ENCODE peak calls at places on chromosomes 2 and 18, in ten cellular contexts. S, H, Y, F, A, G, T, C, E and B are unnamed samples. For H3K36me3, the result is how much of the 10 kb centered on the place peaks cover.

GRCh38 chr18:72634500-72634899 is 90.4 kb upstream of the CBLN2 start:
- DNase-seq in S (no peak), E (no peak), H (no peak), G (no peak), T (no peak), F (no peak), A (no peak), Y (no peak), C (no peak), B (no peak)

GRCh38 chr18:48582946-48583345 is 44.1 kb downstream of the CTIF start:
- DNase-seq in Y (no peak), S (no peak), E (no peak), A (no peak), C (no peak), H (no peak), T (no peak), G (no peak), F (no peak), B (no peak)

GRCh38 chr18:36186461-36187137 is 698 bp upstream of the MOCOS start:
- DNase-seq in A (no peak), E (peak), G (no peak), T (peak), Y (no peak), S (peak), F (peak), H (peak), C (peak), B (no peak)

GRCh38 chr18:62088146-62088545 is 98.7 kb downstream of the PIGN start:
- DNase-seq in C (no peak), A (no peak), F (peak), S (no peak), T (no peak), E (no peak), G (no peak), Y (no peak), H (no peak), B (no peak)

GRCh38 chr18:52499646-52500045 is 159.6 kb downstream of the DCC start:
- DNase-seq in T (no peak), E (no peak), C (no peak), A (no peak), F (no peak), G (no peak), S (no peak), H (no peak), Y (no peak), B (no peak)

GRCh38 chr2:191165190-191165643 is 14.4 kb upstream of the STAT4 start:
- DNase-seq in G (peak), E (no peak), A (no peak), H (no peak), T (peak), F (peak), Y (no peak), C (peak), S (no peak), B (no peak)

GRCh38 chr2:187307606-187308005 is 140.4 kb downstream of the CALCRL start:
- DNase-seq in S (no peak), Y (no peak), F (peak), H (no peak), A (no peak), T (no peak), C (no peak), G (no peak), E (no peak), B (no peak)

GRCh38 chr2:217538719-217539118 is 464.1 kb downstream of the TNS1 start:
- DNase-seq in G (no peak), H (no peak), F (peak), T (no peak), A (no peak), S (no peak), Y (no peak), E (no peak), C (peak), B (no peak)

GRCh38 chr2:10655074-10655840 is 34.5 kb downstream of the NOL10 start:
- DNase-seq in T (no peak), H (no peak), S (no peak), A (no peak), F (no peak), G (no peak), C (no peak), Y (no peak), E (no peak), B (no peak)

GRCh38 chr2:68045337-68045736 is 17.5 kb downstream of the C1D start:
- DNase-seq in S (no peak), G (no peak), C (no peak), A (no peak), T (no peak), F (no peak), Y (no peak), E (no peak), H (no peak), B (no peak)

GRCh38 chr2:240200230-240201051 is 60.0 kb upstream of the OTOS start:
- DNase-seq in A (no peak), C (no peak), T (peak), Y (peak), H (no peak), F (no peak), E (peak), G (no peak), S (peak), B (no peak)

GRCh38 chr2:196208915-196209314 is 37.5 kb upstream of the STK17B start:
- DNase-seq in S (no peak), G (no peak), E (no peak), H (no peak), A (no peak), Y (no peak), T (no peak), C (no peak), F (peak), B (no peak)

GRCh38 chr2:233146194-233146593 is 86.1 kb downstream of the INPP5D start:
- DNase-seq in H (no peak), Y (no peak), F (no peak), G (no peak), T (no peak), C (no peak), S (peak), E (no peak), A (no peak), B (no peak)

GRCh38 chr2:64453710-64454315 is at the start of gene LGALSL:
- DNase-seq in T (peak), G (no peak), Y (peak), F (peak), A (no peak), C (peak), H (peak), E (peak), S (peak), B (no peak)

GRCh38 chr2:235001237-235002133 is 49.7 kb downstream of the SH3BP4 start:
- DNase-seq in G (no peak), A (no peak), S (no peak), C (no peak), Y (peak), H (no peak), F (no peak), E (peak), T (no peak), B (no peak)

GRCh38 chr18:57644540-57644939 is 22.9 kb upstream of the NARS1 start:
- DNase-seq in G (no peak), S (no peak), E (no peak), C (no peak), Y (no peak), F (no peak), H (no peak), T (no peak), A (no peak), B (no peak)

GRCh38 chr2:41707790-41708451 is 339.9 kb upstream of the PKDCC start:
- DNase-seq in H (no peak), G (no peak), C (no peak), S (no peak), A (no peak), F (no peak), E (no peak), Y (no peak), T (no peak), B (no peak)

GRCh38 chr2:235055891-235056516 is 104.2 kb downstream of the SH3BP4 start:
- DNase-seq in H (no peak), F (no peak), S (no peak), E (no peak), A (no peak), T (peak), G (no peak), C (peak), Y (no peak), B (no peak)

GRCh38 chr2:207670887-207671286 is 40.6 kb upstream of the CCNYL1 start:
- DNase-seq in H (no peak), A (no peak), G (no peak), Y (no peak), T (peak), C (peak), F (no peak), S (no peak), E (no peak), B (no peak)

GRCh38 chr2:16625759-16626158 is 39.9 kb downstream of the CYRIA start:
- DNase-seq in Y (no peak), A (no peak), C (no peak), E (no peak), G (no peak), S (no peak), T (no peak), F (no peak), H (no peak), B (no peak)

GRCh38 chr2:132430895-132431294 is 14.3 kb downstream of the GPR39 start:
- DNase-seq in E (no peak), G (no peak), Y (no peak), A (no peak), S (no peak), C (no peak), T (no peak), F (peak), H (no peak), B (no peak)

GRCh38 chr18:58863539-58864145 is 1.0 kb upstream of the ZNF532 start:
- DNase-seq in Y (peak), T (peak), S (no peak), E (peak), H (peak), F (peak), C (peak), G (peak), A (no peak), B (no peak)

GRCh38 chr2:127640082-127641072 is 5.6 kb upstream of the GPR17 start:
- DNase-seq in H (no peak), E (no peak), S (no peak), T (peak), Y (no peak), F (no peak), C (peak), A (no peak), G (peak), B (no peak)

GRCh38 chr2:198657520-198658121 is 800.1 kb downstream of the SATB2 start:
- DNase-seq in Y (no peak), F (peak), E (no peak), S (no peak), A (no peak), G (peak), T (peak), H (no peak), C (peak), B (no peak)

GRCh38 chr2:183684686-183685085 is 560.4 kb downstream of the NUP35 start:
- DNase-seq in F (no peak), G (no peak), H (no peak), Y (no peak), S (no peak), E (no peak), C (no peak), A (no peak), T (no peak), B (no peak)

GRCh38 chr2:98334439-98335078 is 11.7 kb upstream of the CNGA3 start:
- DNase-seq in C (peak), S (no peak), Y (no peak), A (no peak), H (no peak), G (no peak), T (peak), E (no peak), F (peak), B (no peak)

GRCh38 chr18:63409301-63409700 is 13.0 kb downstream of the VPS4B start:
- DNase-seq in Y (no peak), G (no peak), H (no peak), E (no peak), F (peak), S (no peak), T (no peak), A (no peak), C (no peak), B (no peak)

GRCh38 chr18:12336887-12337286 is 28.8 kb downstream of the TUBB6 start:
- DNase-seq in C (peak), G (no peak), T (no peak), H (no peak), A (no peak), E (no peak), F (peak), Y (no peak), S (no peak), B (no peak)

GRCh38 chr2:62760026-62760425 is 54.5 kb downstream of the EHBP1 start:
- DNase-seq in E (no peak), F (no peak), C (no peak), Y (no peak), S (no peak), A (no peak), H (no peak), T (no peak), G (no peak), B (no peak)

GRCh38 chr18:78542204-78542603 is 437.4 kb upstream of the SALL3 start:
- DNase-seq in Y (peak), G (no peak), A (no peak), T (no peak), S (peak), E (peak), F (no peak), H (peak), C (no peak), B (no peak)

GRCh38 chr2:240130393-240131195 is 5.5 kb downstream of the COPS9 start:
- DNase-seq in A (no peak), S (peak), H (peak), C (no peak), G (no peak), E (peak), Y (no peak), F (no peak), T (no peak), B (no peak)

GRCh38 chr2:83972123-83972522 is 487.0 kb downstream of the SUCLG1 start:
- DNase-seq in F (no peak), Y (no peak), G (no peak), T (no peak), C (peak), H (no peak), A (no peak), S (no peak), E (no peak), B (no peak)

GRCh38 chr2:148720501-148720998 is 76.0 kb downstream of the EPC2 start:
- DNase-seq in C (peak), S (peak), F (no peak), G (no peak), T (no peak), Y (peak), A (no peak), H (peak), E (peak), B (no peak)

GRCh38 chr2:240603846-240604245 is 17.3 kb downstream of the CAPN10 start:
- DNase-seq in Y (peak), H (no peak), A (no peak), E (peak), F (no peak), G (no peak), T (no peak), C (no peak), S (peak), B (no peak)

GRCh38 chr2:75710220-75710576 is 517 bp downstream of the GCFC2 start:
- DNase-seq in H (no peak), T (no peak), Y (no peak), C (no peak), G (no peak), F (no peak), S (no peak), A (no peak), E (no peak), B (no peak)

GRCh38 chr18:7084766-7085080 is 32.9 kb downstream of the LAMA1 start:
- DNase-seq in S (no peak), C (no peak), F (peak), H (no peak), T (no peak), Y (no peak), E (no peak), A (no peak), G (no peak), B (no peak)

GRCh38 chr18:8654482-8655451 is 45.5 kb downstream of the RAB12 start:
- DNase-seq in A (no peak), S (no peak), T (no peak), H (no peak), G (peak), C (peak), F (no peak), Y (no peak), E (no peak), B (no peak)

GRCh38 chr2:39593439-39594393 is 72.0 kb upstream of the TMEM178A start:
- DNase-seq in C (peak), F (peak), G (peak), H (no peak), T (peak), E (no peak), Y (no peak), S (no peak), A (no peak), B (no peak)

GRCh38 chr2:195545811-195546210 is 111.2 kb upstream of the SLC39A10 start:
- DNase-seq in C (no peak), S (no peak), H (no peak), Y (no peak), F (no peak), T (no peak), G (no peak), E (no peak), A (no peak), B (no peak)

DNA sequence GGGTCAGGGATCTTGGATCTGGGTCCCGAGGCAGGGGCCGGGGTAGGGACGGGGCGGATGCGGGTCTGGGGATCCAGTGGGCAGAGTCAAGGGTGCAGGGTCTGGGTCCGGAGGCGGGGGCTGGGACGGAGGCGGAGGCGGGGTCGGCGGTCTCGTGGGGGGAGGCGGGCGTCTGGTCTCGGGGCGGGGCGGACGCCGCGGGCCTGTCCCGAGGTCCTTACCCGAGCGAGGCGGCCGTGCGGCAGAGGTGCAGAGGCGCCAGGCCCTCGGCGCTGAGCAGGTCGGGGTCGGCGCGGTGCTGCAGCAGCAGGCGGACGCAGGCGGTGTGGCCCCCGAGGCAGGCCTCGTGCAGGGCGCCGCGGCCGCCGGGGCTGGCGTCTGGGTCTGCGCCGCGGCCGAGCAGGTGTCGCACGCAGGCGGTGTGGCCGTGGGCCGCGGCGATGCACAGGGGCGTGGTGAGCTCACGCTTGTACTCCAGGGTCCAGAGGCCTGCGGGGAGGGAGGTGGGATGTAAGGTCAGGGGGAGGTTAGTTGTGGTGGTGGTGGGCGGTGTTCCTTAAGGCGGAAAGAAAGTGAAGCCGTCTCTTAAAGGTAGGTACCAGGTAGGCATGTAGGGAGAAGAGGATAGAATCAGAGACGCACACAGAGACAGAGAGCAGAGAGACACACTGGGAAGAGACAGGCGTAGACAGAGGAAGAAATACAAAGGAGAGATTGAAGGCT is 26.6 kb downstream of the ASB18 start:
- DNase-seq in T (peak), A (no peak), S (no peak), F (no peak), E (no peak), H (no peak), C (peak), G (no peak), Y (no peak), B (no peak)
- H3K36me3 ChIP-seq in T (under half), A (under half), S (under half), F (under half), E (under half), H (under half), C (under half), G (under half), Y (under half), B (under half)

DNA sequence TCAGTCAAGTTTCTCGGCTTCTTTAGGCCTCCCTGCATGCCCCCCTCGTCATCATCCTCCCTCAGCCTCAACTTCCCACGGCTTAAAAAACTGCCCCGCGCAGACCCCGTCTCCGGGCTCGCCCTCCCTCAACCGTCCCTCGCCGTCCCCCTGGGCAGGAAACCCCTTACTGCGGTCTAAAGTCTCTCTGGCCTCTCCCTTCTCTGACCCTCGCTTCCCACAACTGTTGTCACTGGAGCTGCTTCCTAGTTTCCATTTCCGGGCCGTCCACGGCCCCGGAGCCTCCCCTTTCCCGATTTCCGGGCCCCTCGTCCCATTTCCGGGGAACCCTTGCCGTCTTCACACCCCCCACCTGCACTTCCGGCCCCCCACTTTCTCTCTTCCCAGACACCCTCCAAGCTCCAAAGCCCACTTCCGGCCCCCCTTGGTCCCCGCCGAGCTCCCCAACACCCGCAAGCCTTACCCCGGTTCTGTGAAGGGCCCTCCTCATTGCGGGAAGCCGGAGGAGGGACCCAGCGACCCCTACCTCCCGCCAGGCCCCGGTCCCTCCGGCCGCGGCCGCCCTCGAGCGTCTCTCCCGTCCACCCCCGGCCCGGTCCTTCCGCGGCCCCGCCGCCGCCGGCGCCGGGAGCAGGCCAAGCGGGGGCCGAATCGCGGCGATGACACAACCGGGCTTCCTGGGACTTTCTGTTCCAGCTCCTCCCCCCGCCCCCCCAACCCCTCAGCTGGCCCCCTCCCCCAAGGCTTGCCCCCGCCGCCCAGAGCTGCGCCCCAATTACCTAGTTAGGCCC is 513 bp downstream of the TRIP12 start:
- DNase-seq in Y (peak), F (peak), S (peak), T (peak), E (peak), C (peak), H (peak), A (peak), G (peak), B (peak)
- H3K27ac ChIP-seq in Y (peak), F (peak), S (peak), T (peak), E (peak), C (peak), H (peak), A (peak), G (peak), B (peak)

GRCh38 chr2:119901013-119901412 is 111.9 kb upstream of the EPB41L5 start:
- DNase-seq in A (no peak), S (no peak), E (no peak), G (no peak), H (no peak), Y (no peak), T (no peak), F (no peak), C (no peak), B (no peak)
- H3K36me3 ChIP-seq in A (under half), S (under half), E (under half), G (under half), H (under half), Y (under half), T (under half), F (under half), C (under half), B (under half)

GRCh38 chr18:2302012-2302411 is 269.3 kb downstream of the METTL4 start:
- DNase-seq in S (no peak), C (no peak), G (no peak), T (no peak), H (no peak), Y (no peak), E (no peak), F (no peak), A (no peak), B (no peak)
- H3K27ac ChIP-seq in S (no peak), C (no peak), G (no peak), T (no peak), H (no peak), Y (no peak), E (no peak), F (no peak), A (peak), B (no peak)

GRCh38 chr2:101012054-101012705 is 10.1 kb downstream of the RPL31 start:
- DNase-seq in T (no peak), H (no peak), S (no peak), Y (no peak), G (no peak), C (no peak), E (no peak), A (no peak), F (no peak), B (no peak)
- H3K36me3 ChIP-seq in T (under half), H (under half), S (under half), Y (under half), G (under half), C (under half), E (under half), A (under half), F (under half), B (under half)

GRCh38 chr2:4725618-4726017 is 966.6 kb upstream of the SOX11 start:
- DNase-seq in H (no peak), E (no peak), Y (no peak), C (no peak), G (no peak), A (no peak), T (no peak), S (no peak), F (no peak), B (no peak)
- H3K27ac ChIP-seq in H (no peak), E (no peak), Y (no peak), C (no peak), G (no peak), A (no peak), T (no peak), S (no peak), F (no peak), B (no peak)